ENCODE peak calls at places on chromosomes 1 and 21, in six cellular contexts. One of them, this sample, is unnamed.

GRCh38 chr1:91844862-91845528 is 41.0 kb downstream of the TGFBR3 start:
- DNase-seq in H1: no peak
- DNase-seq in H9: no peak
- DNase-seq in IMR-90: peak
- DNase-seq in trophoblast cell: peak
- DNase-seq in neuronal stem cell: no peak
- DNase-seq in this sample: peak

GRCh38 chr1:33379631-33380354 is 51.1 kb downstream of the PHC2 start:
- DNase-seq in neuronal stem cell: no peak
- DNase-seq in IMR-90: no peak
- DNase-seq in H1: no peak
- DNase-seq in trophoblast cell: no peak
- DNase-seq in H9: no peak
- DNase-seq in this sample: no peak

GRCh38 chr1:8723010-8723409 is 94.4 kb downstream of the RERE start:
- DNase-seq in IMR-90: no peak
- DNase-seq in H1: no peak
- DNase-seq in trophoblast cell: no peak
- DNase-seq in neuronal stem cell: no peak
- DNase-seq in H9: no peak
- DNase-seq in this sample: no peak

GRCh38 chr1:202291961-202292712 is 49.6 kb downstream of the UBE2T start:
- DNase-seq in IMR-90: peak
- DNase-seq in H9: no peak
- DNase-seq in H1: no peak
- DNase-seq in neuronal stem cell: no peak
- DNase-seq in trophoblast cell: peak
- DNase-seq in this sample: peak

GRCh38 chr1:229434005-229434640 is at the start of gene ACTA1:
- DNase-seq in neuronal stem cell: no peak
- DNase-seq in H9: peak
- DNase-seq in trophoblast cell: peak
- DNase-seq in IMR-90: no peak
- DNase-seq in H1: peak
- DNase-seq in this sample: no peak

GRCh38 chr1:8989821-8990220 is 36.4 kb downstream of the SLC2A7 start:
- DNase-seq in trophoblast cell: peak
- DNase-seq in H9: no peak
- DNase-seq in neuronal stem cell: no peak
- DNase-seq in H1: no peak
- DNase-seq in IMR-90: no peak
- DNase-seq in this sample: peak

GRCh38 chr1:93670141-93670540 is 11.5 kb downstream of the BCAR3 start:
- DNase-seq in trophoblast cell: no peak
- DNase-seq in H1: no peak
- DNase-seq in H9: no peak
- DNase-seq in IMR-90: peak
- DNase-seq in neuronal stem cell: no peak
- DNase-seq in this sample: peak

GRCh38 chr1:93328809-93329477 is 16.8 kb upstream of the DR1 start:
- DNase-seq in trophoblast cell: no peak
- DNase-seq in H1: no peak
- DNase-seq in neuronal stem cell: no peak
- DNase-seq in IMR-90: peak
- DNase-seq in H9: no peak
- DNase-seq in this sample: peak

GRCh38 chr21:33901421-33902288 is 13.9 kb downstream of the ATP5PO start:
- DNase-seq in IMR-90: peak
- DNase-seq in H1: peak
- DNase-seq in H9: peak
- DNase-seq in trophoblast cell: peak
- DNase-seq in neuronal stem cell: no peak
- DNase-seq in this sample: peak

GRCh38 chr1:90122679-90123340 is 127.9 kb downstream of the ZNF326 start:
- DNase-seq in trophoblast cell: no peak
- DNase-seq in neuronal stem cell: no peak
- DNase-seq in IMR-90: no peak
- DNase-seq in H9: no peak
- DNase-seq in H1: no peak
- DNase-seq in this sample: no peak

GRCh38 chr1:230495021-230495550 is 69.0 kb upstream of the PGBD5 start:
- DNase-seq in neuronal stem cell: no peak
- DNase-seq in H9: no peak
- DNase-seq in H1: no peak
- DNase-seq in trophoblast cell: peak
- DNase-seq in IMR-90: no peak
- DNase-seq in this sample: no peak

GRCh38 chr1:38812981-38813380 is 46.6 kb downstream of the RRAGC start:
- DNase-seq in H1: no peak
- DNase-seq in neuronal stem cell: no peak
- DNase-seq in trophoblast cell: no peak
- DNase-seq in IMR-90: no peak
- DNase-seq in H9: no peak
- DNase-seq in this sample: no peak

GRCh38 chr1:94713472-94714141 is 106.5 kb upstream of the SLC44A3 start:
- DNase-seq in IMR-90: peak
- DNase-seq in trophoblast cell: peak
- DNase-seq in neuronal stem cell: no peak
- DNase-seq in H9: peak
- DNase-seq in H1: peak
- DNase-seq in this sample: peak

GRCh38 chr1:193416226-193416625 is 229.8 kb upstream of the B3GALT2 start:
- DNase-seq in neuronal stem cell: no peak
- DNase-seq in H9: no peak
- DNase-seq in IMR-90: no peak
- DNase-seq in H1: no peak
- DNase-seq in trophoblast cell: no peak
- DNase-seq in this sample: no peak
- H4K91ac ChIP-seq in neuronal stem cell: no peak
- H4K91ac ChIP-seq in H9: no peak
- H4K91ac ChIP-seq in IMR-90: no peak
- H4K91ac ChIP-seq in H1: no peak
- H4K91ac ChIP-seq in trophoblast cell: no peak
- H4K91ac ChIP-seq in this sample: no peak

DNA sequence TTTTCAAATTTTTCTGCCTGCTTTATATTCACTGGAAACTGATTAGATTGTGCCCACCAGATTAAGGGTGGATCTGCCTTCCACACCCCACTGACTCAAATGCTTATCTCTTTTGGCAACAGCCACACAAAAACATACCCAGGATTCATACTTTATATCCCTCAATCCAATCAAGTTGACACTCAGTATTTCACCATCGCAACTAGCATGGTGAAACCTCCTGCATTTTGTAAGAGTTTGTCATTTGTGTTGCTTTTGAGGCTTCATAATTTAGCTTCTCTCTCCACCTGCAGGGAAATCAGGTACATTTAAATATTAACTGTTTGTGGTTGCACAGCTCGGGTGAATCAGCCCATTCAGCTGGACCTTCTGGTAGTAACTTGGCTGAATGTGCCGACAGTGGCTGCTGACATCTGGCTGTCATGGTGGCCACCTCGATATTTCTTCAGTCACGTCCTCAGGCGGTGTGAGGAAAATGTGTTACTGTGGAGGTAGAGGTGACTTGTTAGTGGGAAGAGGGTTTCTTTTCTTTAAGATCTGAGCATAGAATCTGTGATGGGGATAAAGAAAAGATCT is 224.0 kb downstream of the PTBP2 start:
- DNase-seq in neuronal stem cell: no peak
- DNase-seq in trophoblast cell: peak
- DNase-seq in IMR-90: no peak
- DNase-seq in H9: no peak
- DNase-seq in H1: no peak
- DNase-seq in this sample: no peak
- H4K91ac ChIP-seq in neuronal stem cell: no peak
- H4K91ac ChIP-seq in trophoblast cell: no peak
- H4K91ac ChIP-seq in IMR-90: no peak
- H4K91ac ChIP-seq in H9: no peak
- H4K91ac ChIP-seq in H1: no peak
- H4K91ac ChIP-seq in this sample: no peak

DNA sequence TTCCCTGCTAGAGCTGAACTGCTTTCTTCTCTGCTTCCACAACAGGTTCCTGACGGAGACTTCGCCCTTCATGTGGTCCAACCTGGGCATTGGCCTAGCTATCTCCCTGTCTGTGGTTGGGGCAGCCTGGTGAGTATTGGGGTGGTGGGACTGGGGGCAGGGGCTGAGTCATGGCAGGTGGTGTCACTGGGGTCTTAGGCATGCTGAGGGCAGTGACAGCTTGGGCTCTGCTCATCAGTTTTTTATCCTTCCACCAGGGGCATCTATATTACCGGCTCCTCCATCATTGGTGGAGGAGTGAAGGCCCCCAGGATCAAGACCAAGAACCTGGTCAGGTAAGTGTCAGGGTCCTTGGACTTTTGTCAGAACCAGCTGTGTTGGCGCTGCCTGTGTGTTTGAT is 1.3 kb downstream of the ATP6V0B start:
- DNase-seq in trophoblast cell: no peak
- DNase-seq in IMR-90: no peak
- DNase-seq in neuronal stem cell: no peak
- DNase-seq in H1: no peak
- DNase-seq in H9: no peak
- DNase-seq in this sample: no peak
- H4K91ac ChIP-seq in trophoblast cell: no peak
- H4K91ac ChIP-seq in IMR-90: no peak
- H4K91ac ChIP-seq in neuronal stem cell: no peak
- H4K91ac ChIP-seq in H1: no peak
- H4K91ac ChIP-seq in H9: no peak
- H4K91ac ChIP-seq in this sample: no peak

GRCh38 chr1:85573348-85573747 is 7.2 kb upstream of the CCN1 start:
- DNase-seq in IMR-90: peak
- DNase-seq in neuronal stem cell: no peak
- DNase-seq in trophoblast cell: no peak
- DNase-seq in H1: no peak
- DNase-seq in H9: no peak
- DNase-seq in this sample: no peak
- H4K91ac ChIP-seq in IMR-90: no peak
- H4K91ac ChIP-seq in neuronal stem cell: no peak
- H4K91ac ChIP-seq in trophoblast cell: no peak
- H4K91ac ChIP-seq in H1: no peak
- H4K91ac ChIP-seq in H9: no peak
- H4K91ac ChIP-seq in this sample: no peak

GRCh38 chr1:152461544-152461943 is 47.5 kb upstream of the CRNN start:
- DNase-seq in IMR-90: peak
- DNase-seq in H9: no peak
- DNase-seq in H1: peak
- DNase-seq in neuronal stem cell: no peak
- DNase-seq in trophoblast cell: peak
- DNase-seq in this sample: peak

GRCh38 chr1:152462636-152463035 is 48.0 kb upstream of the LCE5A start:
- DNase-seq in H9: no peak
- DNase-seq in trophoblast cell: no peak
- DNase-seq in H1: no peak
- DNase-seq in neuronal stem cell: no peak
- DNase-seq in IMR-90: no peak
- DNase-seq in this sample: no peak

GRCh38 chr1:152459596-152460528 is 45.8 kb upstream of the CRNN start:
- DNase-seq in IMR-90: peak
- DNase-seq in H9: peak
- DNase-seq in neuronal stem cell: no peak
- DNase-seq in H1: peak
- DNase-seq in trophoblast cell: peak
- DNase-seq in this sample: peak

GRCh38 chr1:152458384-152459185 is 44.5 kb upstream of the CRNN start:
- DNase-seq in IMR-90: peak
- DNase-seq in neuronal stem cell: peak
- DNase-seq in trophoblast cell: peak
- DNase-seq in H9: peak
- DNase-seq in H1: peak
- DNase-seq in this sample: peak

DNA sequence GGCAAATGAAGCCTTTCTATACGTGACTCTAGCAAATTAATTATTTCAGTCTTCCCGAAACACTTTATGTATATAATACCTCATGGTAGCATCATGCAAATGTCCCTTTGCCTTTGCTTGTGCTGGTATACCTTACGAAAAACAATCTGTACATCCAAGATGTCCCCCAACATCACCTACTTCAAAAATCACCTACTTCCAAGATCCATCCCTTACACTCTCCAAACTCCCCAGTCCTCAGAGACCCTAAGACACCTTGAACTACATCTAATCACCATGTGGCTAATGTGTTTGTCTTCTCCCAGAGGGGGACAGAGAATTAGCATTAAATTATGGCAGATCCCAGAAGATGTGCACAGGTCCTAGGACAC is 46.5 kb upstream of the CRNN start:
- DNase-seq in H9: no peak
- DNase-seq in IMR-90: no peak
- DNase-seq in neuronal stem cell: no peak
- DNase-seq in H1: no peak
- DNase-seq in trophoblast cell: no peak
- DNase-seq in this sample: no peak
- H4K91ac ChIP-seq in H9: no peak
- H4K91ac ChIP-seq in IMR-90: no peak
- H4K91ac ChIP-seq in neuronal stem cell: no peak
- H4K91ac ChIP-seq in H1: no peak
- H4K91ac ChIP-seq in trophoblast cell: no peak
- H4K91ac ChIP-seq in this sample: no peak

GRCh38 chr1:117257291-117257690 is 46.6 kb upstream of the VTCN1 start:
- DNase-seq in IMR-90: no peak
- DNase-seq in trophoblast cell: no peak
- DNase-seq in H1: no peak
- DNase-seq in neuronal stem cell: no peak
- DNase-seq in H9: no peak
- DNase-seq in this sample: no peak

GRCh38 chr1:117262976-117263375 is 52.2 kb upstream of the VTCN1 start:
- DNase-seq in neuronal stem cell: no peak
- DNase-seq in H9: no peak
- DNase-seq in trophoblast cell: peak
- DNase-seq in H1: no peak
- DNase-seq in IMR-90: no peak
- DNase-seq in this sample: no peak

GRCh38 chr1:117260761-117261462 is 50.2 kb upstream of the VTCN1 start:
- DNase-seq in H9: no peak
- DNase-seq in IMR-90: no peak
- DNase-seq in H1: no peak
- DNase-seq in neuronal stem cell: no peak
- DNase-seq in trophoblast cell: no peak
- DNase-seq in this sample: no peak

DNA sequence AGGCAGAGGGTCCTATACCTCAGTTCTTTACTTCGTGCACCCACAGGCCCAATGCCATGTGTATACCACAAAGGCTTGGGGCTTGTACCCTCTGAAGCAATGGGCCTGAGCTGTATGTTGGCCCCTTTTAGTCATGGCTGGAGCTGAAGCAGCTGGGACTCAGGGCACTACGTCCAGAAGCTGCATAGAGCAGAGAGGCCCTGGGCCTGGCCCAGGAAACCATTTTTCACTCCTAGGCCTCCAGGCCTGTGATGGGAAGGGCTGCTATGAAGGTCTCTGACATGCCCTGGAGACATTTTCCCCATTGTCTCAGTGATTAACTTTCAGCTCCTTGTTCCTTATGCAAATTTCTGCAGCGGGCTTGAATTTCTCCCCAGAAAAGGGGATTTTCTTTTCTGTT is 48.1 kb upstream of the VTCN1 start:
- DNase-seq in trophoblast cell: no peak
- DNase-seq in neuronal stem cell: no peak
- DNase-seq in H1: no peak
- DNase-seq in H9: no peak
- DNase-seq in IMR-90: no peak
- DNase-seq in this sample: no peak
- H4K91ac ChIP-seq in trophoblast cell: no peak
- H4K91ac ChIP-seq in neuronal stem cell: no peak
- H4K91ac ChIP-seq in H1: no peak
- H4K91ac ChIP-seq in H9: no peak
- H4K91ac ChIP-seq in IMR-90: no peak
- H4K91ac ChIP-seq in this sample: no peak

This sample was measured in mesenchymal stem cell.